ENCODE peak calls at places on chromosomes 7 and 10, in six cellular contexts. One of them, this sample, is unnamed.

GRCh38 chr7:110762514-110762913 is 328.4 kb upstream of the LRRN3 start:
- DNase-seq in stomach: no peak
- DNase-seq in HFF-Myc: no peak
- DNase-seq in RWPE2: no peak
- DNase-seq in CD4-positive, CD25-positive, alpha-beta regulatory T cell: no peak
- DNase-seq in fibroblast of lung: no peak
- DNase-seq in this sample: no peak

GRCh38 chr7:77393954-77394353 is 22.2 kb downstream of the GSAP start:
- DNase-seq in HFF-Myc: no peak
- DNase-seq in fibroblast of lung: no peak
- DNase-seq in RWPE2: no peak
- DNase-seq in stomach: no peak
- DNase-seq in CD4-positive, CD25-positive, alpha-beta regulatory T cell: no peak
- DNase-seq in this sample: no peak

GRCh38 chr10:37816290-37816689 is 41.1 kb downstream of the ZNF248 start:
- DNase-seq in HFF-Myc: no peak
- DNase-seq in stomach: no peak
- DNase-seq in RWPE2: no peak
- DNase-seq in CD4-positive, CD25-positive, alpha-beta regulatory T cell: no peak
- DNase-seq in fibroblast of lung: no peak
- DNase-seq in this sample: no peak

GRCh38 chr10:49761789-49762565 is at the start of gene OGDHL:
- DNase-seq in CD4-positive, CD25-positive, alpha-beta regulatory T cell: peak
- DNase-seq in stomach: peak
- DNase-seq in HFF-Myc: no peak
- DNase-seq in RWPE2: peak
- DNase-seq in fibroblast of lung: peak
- DNase-seq in this sample: peak

GRCh38 chr10:132990684-132991545 is 48.5 kb upstream of the CFAP46 start:
- DNase-seq in CD4-positive, CD25-positive, alpha-beta regulatory T cell: no peak
- DNase-seq in RWPE2: no peak
- DNase-seq in HFF-Myc: no peak
- DNase-seq in fibroblast of lung: no peak
- DNase-seq in stomach: no peak
- DNase-seq in this sample: no peak

GRCh38 chr10:29636178-29636577 is 1.4 kb upstream of the SVIL start:
- DNase-seq in CD4-positive, CD25-positive, alpha-beta regulatory T cell: peak
- DNase-seq in stomach: no peak
- DNase-seq in HFF-Myc: peak
- DNase-seq in RWPE2: no peak
- DNase-seq in fibroblast of lung: peak
- DNase-seq in this sample: no peak

GRCh38 chr7:47507514-47507913 is 74.4 kb downstream of the TNS3 start:
- DNase-seq in HFF-Myc: no peak
- DNase-seq in stomach: no peak
- DNase-seq in fibroblast of lung: no peak
- DNase-seq in RWPE2: no peak
- DNase-seq in CD4-positive, CD25-positive, alpha-beta regulatory T cell: no peak
- DNase-seq in this sample: no peak

GRCh38 chr7:27861747-27862146 is 121.8 kb downstream of the TAX1BP1 start:
- DNase-seq in RWPE2: no peak
- DNase-seq in stomach: no peak
- DNase-seq in fibroblast of lung: no peak
- DNase-seq in HFF-Myc: no peak
- DNase-seq in CD4-positive, CD25-positive, alpha-beta regulatory T cell: no peak
- DNase-seq in this sample: no peak

GRCh38 chr10:34666008-34666700 is 148.9 kb downstream of the PARD3 start:
- DNase-seq in RWPE2: no peak
- DNase-seq in CD4-positive, CD25-positive, alpha-beta regulatory T cell: peak
- DNase-seq in HFF-Myc: peak
- DNase-seq in stomach: peak
- DNase-seq in fibroblast of lung: peak
- DNase-seq in this sample: peak

GRCh38 chr7:44305564-44306507 is 19.6 kb downstream of the CAMK2B start:
- DNase-seq in RWPE2: no peak
- DNase-seq in CD4-positive, CD25-positive, alpha-beta regulatory T cell: no peak
- DNase-seq in HFF-Myc: no peak
- DNase-seq in fibroblast of lung: no peak
- DNase-seq in stomach: peak
- DNase-seq in this sample: no peak

GRCh38 chr10:3825244-3825643 is 40.2 kb upstream of the KLF6 start:
- DNase-seq in RWPE2: peak
- DNase-seq in fibroblast of lung: peak
- DNase-seq in stomach: no peak
- DNase-seq in HFF-Myc: no peak
- DNase-seq in CD4-positive, CD25-positive, alpha-beta regulatory T cell: no peak
- DNase-seq in this sample: no peak

GRCh38 chr7:26388256-26388655 is 96.6 kb downstream of the SNX10 start:
- DNase-seq in HFF-Myc: no peak
- DNase-seq in fibroblast of lung: no peak
- DNase-seq in RWPE2: no peak
- DNase-seq in CD4-positive, CD25-positive, alpha-beta regulatory T cell: peak
- DNase-seq in stomach: no peak
- DNase-seq in this sample: no peak

GRCh38 chr10:33421789-33422188 is 87.3 kb upstream of the NRP1 start:
- DNase-seq in fibroblast of lung: peak
- DNase-seq in HFF-Myc: no peak
- DNase-seq in stomach: no peak
- DNase-seq in RWPE2: no peak
- DNase-seq in CD4-positive, CD25-positive, alpha-beta regulatory T cell: no peak
- DNase-seq in this sample: no peak

GRCh38 chr7:98737176-98737575 is 120.1 kb downstream of the NPTX2 start:
- DNase-seq in fibroblast of lung: no peak
- DNase-seq in CD4-positive, CD25-positive, alpha-beta regulatory T cell: no peak
- DNase-seq in HFF-Myc: no peak
- DNase-seq in stomach: no peak
- DNase-seq in RWPE2: no peak
- DNase-seq in this sample: no peak

GRCh38 chr7:100629117-100629711 is 12.1 kb downstream of the TFR2 start:
- DNase-seq in HFF-Myc: no peak
- DNase-seq in CD4-positive, CD25-positive, alpha-beta regulatory T cell: no peak
- DNase-seq in stomach: peak
- DNase-seq in RWPE2: no peak
- DNase-seq in fibroblast of lung: no peak
- DNase-seq in this sample: no peak

GRCh38 chr10:59265140-59265539 is 88.7 kb downstream of the PHYHIPL start:
- DNase-seq in fibroblast of lung: no peak
- DNase-seq in stomach: no peak
- DNase-seq in RWPE2: no peak
- DNase-seq in CD4-positive, CD25-positive, alpha-beta regulatory T cell: no peak
- DNase-seq in HFF-Myc: no peak
- DNase-seq in this sample: no peak

GRCh38 chr10:31707578-31708411 is 220.8 kb downstream of the ARHGAP12 start:
- DNase-seq in stomach: no peak
- DNase-seq in fibroblast of lung: peak
- DNase-seq in RWPE2: no peak
- DNase-seq in CD4-positive, CD25-positive, alpha-beta regulatory T cell: peak
- DNase-seq in HFF-Myc: peak
- DNase-seq in this sample: peak

GRCh38 chr10:88097092-88097894 is 233.9 kb downstream of the PTEN start:
- DNase-seq in stomach: no peak
- DNase-seq in HFF-Myc: no peak
- DNase-seq in RWPE2: no peak
- DNase-seq in fibroblast of lung: no peak
- DNase-seq in CD4-positive, CD25-positive, alpha-beta regulatory T cell: no peak
- DNase-seq in this sample: no peak

GRCh38 chr10:35336084-35336831 is at the start of gene CCNY:
- DNase-seq in HFF-Myc: no peak
- DNase-seq in RWPE2: peak
- DNase-seq in fibroblast of lung: peak
- DNase-seq in stomach: peak
- DNase-seq in CD4-positive, CD25-positive, alpha-beta regulatory T cell: peak
- DNase-seq in this sample: peak

GRCh38 chr7:130566168-130566897 is 74.4 kb downstream of the MEST start:
- DNase-seq in CD4-positive, CD25-positive, alpha-beta regulatory T cell: no peak
- DNase-seq in stomach: no peak
- DNase-seq in RWPE2: no peak
- DNase-seq in HFF-Myc: no peak
- DNase-seq in fibroblast of lung: peak
- DNase-seq in this sample: no peak

GRCh38 chr7:20350518-20350951 is 19.8 kb downstream of the ITGB8 start:
- DNase-seq in CD4-positive, CD25-positive, alpha-beta regulatory T cell: no peak
- DNase-seq in RWPE2: no peak
- DNase-seq in stomach: no peak
- DNase-seq in HFF-Myc: no peak
- DNase-seq in fibroblast of lung: peak
- DNase-seq in this sample: no peak
- H3K4me3 ChIP-seq in CD4-positive, CD25-positive, alpha-beta regulatory T cell: no peak
- H3K4me3 ChIP-seq in RWPE2: no peak
- H3K4me3 ChIP-seq in stomach: no peak
- H3K4me3 ChIP-seq in HFF-Myc: no peak
- H3K4me3 ChIP-seq in fibroblast of lung: no peak
- H3K4me3 ChIP-seq in this sample: no peak

GRCh38 chr10:69734797-69735468 is 66.8 kb upstream of the COL13A1 start:
- DNase-seq in stomach: no peak
- DNase-seq in RWPE2: no peak
- DNase-seq in fibroblast of lung: peak
- DNase-seq in HFF-Myc: no peak
- DNase-seq in CD4-positive, CD25-positive, alpha-beta regulatory T cell: peak
- DNase-seq in this sample: peak

GRCh38 chr10:69733791-69734261 is 67.9 kb upstream of the COL13A1 start:
- DNase-seq in fibroblast of lung: peak
- DNase-seq in HFF-Myc: no peak
- DNase-seq in RWPE2: no peak
- DNase-seq in CD4-positive, CD25-positive, alpha-beta regulatory T cell: no peak
- DNase-seq in stomach: no peak
- DNase-seq in this sample: no peak

GRCh38 chr10:69732147-69732825 is 69.4 kb upstream of the COL13A1 start:
- DNase-seq in fibroblast of lung: no peak
- DNase-seq in stomach: no peak
- DNase-seq in RWPE2: no peak
- DNase-seq in CD4-positive, CD25-positive, alpha-beta regulatory T cell: no peak
- DNase-seq in HFF-Myc: no peak
- DNase-seq in this sample: no peak

GRCh38 chr10:69732826-69733150 is 68.9 kb upstream of the COL13A1 start:
- DNase-seq in RWPE2: no peak
- DNase-seq in fibroblast of lung: no peak
- DNase-seq in CD4-positive, CD25-positive, alpha-beta regulatory T cell: no peak
- DNase-seq in HFF-Myc: no peak
- DNase-seq in stomach: no peak
- DNase-seq in this sample: no peak

GRCh38 chr10:69734416-69734796 is 67.3 kb upstream of the COL13A1 start:
- DNase-seq in fibroblast of lung: peak
- DNase-seq in HFF-Myc: no peak
- DNase-seq in stomach: no peak
- DNase-seq in RWPE2: no peak
- DNase-seq in CD4-positive, CD25-positive, alpha-beta regulatory T cell: no peak
- DNase-seq in this sample: no peak
- H3K4me3 ChIP-seq in fibroblast of lung: no peak
- H3K4me3 ChIP-seq in HFF-Myc: no peak
- H3K4me3 ChIP-seq in stomach: no peak
- H3K4me3 ChIP-seq in RWPE2: no peak
- H3K4me3 ChIP-seq in CD4-positive, CD25-positive, alpha-beta regulatory T cell: no peak
- H3K4me3 ChIP-seq in this sample: no peak

GRCh38 chr10:122113161-122113944 is 124.4 kb downstream of the TACC2 start:
- DNase-seq in HFF-Myc: no peak
- DNase-seq in RWPE2: no peak
- DNase-seq in CD4-positive, CD25-positive, alpha-beta regulatory T cell: no peak
- DNase-seq in fibroblast of lung: peak
- DNase-seq in stomach: peak
- DNase-seq in this sample: no peak

GRCh38 chr10:122115874-122116273 is 126.9 kb downstream of the TACC2 start:
- DNase-seq in stomach: no peak
- DNase-seq in CD4-positive, CD25-positive, alpha-beta regulatory T cell: no peak
- DNase-seq in HFF-Myc: no peak
- DNase-seq in fibroblast of lung: no peak
- DNase-seq in RWPE2: no peak
- DNase-seq in this sample: no peak

GRCh38 chr10:122112021-122112616 is 123.2 kb downstream of the TACC2 start:
- DNase-seq in HFF-Myc: no peak
- DNase-seq in fibroblast of lung: no peak
- DNase-seq in RWPE2: no peak
- DNase-seq in stomach: no peak
- DNase-seq in CD4-positive, CD25-positive, alpha-beta regulatory T cell: no peak
- DNase-seq in this sample: no peak

GRCh38 chr10:122114156-122114747 is 125.3 kb downstream of the TACC2 start:
- DNase-seq in CD4-positive, CD25-positive, alpha-beta regulatory T cell: no peak
- DNase-seq in fibroblast of lung: no peak
- DNase-seq in stomach: no peak
- DNase-seq in RWPE2: no peak
- DNase-seq in HFF-Myc: no peak
- DNase-seq in this sample: no peak

GRCh38 chr10:122112625-122113160 is 123.7 kb downstream of the TACC2 start:
- DNase-seq in HFF-Myc: peak
- DNase-seq in stomach: peak
- DNase-seq in RWPE2: peak
- DNase-seq in CD4-positive, CD25-positive, alpha-beta regulatory T cell: no peak
- DNase-seq in fibroblast of lung: peak
- DNase-seq in this sample: no peak
- H3K4me3 ChIP-seq in HFF-Myc: peak
- H3K4me3 ChIP-seq in stomach: peak
- H3K4me3 ChIP-seq in RWPE2: peak
- H3K4me3 ChIP-seq in CD4-positive, CD25-positive, alpha-beta regulatory T cell: no peak
- H3K4me3 ChIP-seq in fibroblast of lung: peak
- H3K4me3 ChIP-seq in this sample: no peak

GRCh38 chr10:76129213-76129612 is 697.8 kb downstream of the LRMDA start:
- DNase-seq in HFF-Myc: no peak
- DNase-seq in CD4-positive, CD25-positive, alpha-beta regulatory T cell: no peak
- DNase-seq in RWPE2: no peak
- DNase-seq in fibroblast of lung: no peak
- DNase-seq in stomach: no peak
- DNase-seq in this sample: no peak

GRCh38 chr10:76136876-76137420 is 705.5 kb downstream of the LRMDA start:
- DNase-seq in CD4-positive, CD25-positive, alpha-beta regulatory T cell: no peak
- DNase-seq in RWPE2: no peak
- DNase-seq in stomach: no peak
- DNase-seq in fibroblast of lung: no peak
- DNase-seq in HFF-Myc: no peak
- DNase-seq in this sample: no peak

GRCh38 chr10:76130892-76131291 is 699.5 kb downstream of the LRMDA start:
- DNase-seq in HFF-Myc: no peak
- DNase-seq in CD4-positive, CD25-positive, alpha-beta regulatory T cell: no peak
- DNase-seq in stomach: no peak
- DNase-seq in fibroblast of lung: no peak
- DNase-seq in RWPE2: no peak
- DNase-seq in this sample: no peak

GRCh38 chr10:76127984-76128589 is 696.7 kb downstream of the LRMDA start:
- DNase-seq in CD4-positive, CD25-positive, alpha-beta regulatory T cell: no peak
- DNase-seq in stomach: no peak
- DNase-seq in RWPE2: no peak
- DNase-seq in fibroblast of lung: peak
- DNase-seq in HFF-Myc: no peak
- DNase-seq in this sample: no peak

DNA sequence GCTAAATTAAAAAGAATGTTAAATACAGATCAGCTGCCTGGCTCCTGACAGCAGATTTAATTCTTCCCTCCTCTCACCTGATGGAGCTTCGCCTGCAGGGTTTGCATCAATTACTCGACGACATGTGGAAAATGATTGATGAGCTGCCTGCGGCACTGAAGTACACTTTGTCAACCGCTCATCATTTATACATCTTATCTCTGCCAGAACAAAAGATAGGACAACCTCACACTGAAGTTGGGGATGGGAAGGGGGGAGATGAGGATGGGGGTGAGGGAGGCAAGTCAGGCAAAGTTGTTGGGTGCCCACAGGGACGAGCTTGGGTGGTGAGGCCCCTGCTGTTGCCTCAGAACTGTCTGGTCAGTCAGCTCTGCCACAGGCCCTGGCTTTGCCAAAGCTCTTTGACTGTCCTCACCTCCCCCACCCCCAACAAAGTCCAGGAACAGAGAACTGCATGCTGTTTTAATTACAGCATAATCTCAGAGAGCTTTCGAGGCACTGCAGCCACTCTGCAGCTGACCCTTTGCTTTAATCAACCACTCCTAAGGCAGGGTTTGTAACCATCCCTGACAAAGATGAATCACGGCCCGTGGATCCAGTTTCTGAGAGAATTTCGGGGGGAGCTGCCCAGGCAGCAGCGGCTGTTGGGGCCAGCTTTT is 702.3 kb downstream of the LRMDA start:
- DNase-seq in HFF-Myc: no peak
- DNase-seq in fibroblast of lung: no peak
- DNase-seq in RWPE2: no peak
- DNase-seq in stomach: no peak
- DNase-seq in CD4-positive, CD25-positive, alpha-beta regulatory T cell: no peak
- DNase-seq in this sample: no peak
- H3K4me3 ChIP-seq in HFF-Myc: no peak
- H3K4me3 ChIP-seq in fibroblast of lung: no peak
- H3K4me3 ChIP-seq in RWPE2: no peak
- H3K4me3 ChIP-seq in stomach: no peak
- H3K4me3 ChIP-seq in CD4-positive, CD25-positive, alpha-beta regulatory T cell: no peak
- H3K4me3 ChIP-seq in this sample: no peak

This sample was measured in Jurkat, Clone E6-1.